ENCODE peak calls at places on chromosomes 13 and 19, in eight cellular contexts. K is ELR; P is left lung; G is iPS-NIHi11; C is mammary epithelial cell; Y is HFF-Myc; O is stimulated activated CD4-positive, alpha-beta T cell treated with anti-CD3 and anti-CD28 coated beads, Interleukin-4, amount 100 ng/mL, for 24 hours; J is T-helper 1 cell. D is an unnamed sample.

GRCh38 chr19:45152504-45153338 is 8.1 kb downstream of the NKPD1 start:
- DNase-seq in K (no peak), P (no peak), G (peak), C (no peak), Y (no peak), O (peak), J (peak), D (no peak)

GRCh38 chr13:30466358-30466714 is 600 bp upstream of the HMGB1 start:
- DNase-seq in K (peak), P (no peak), G (peak), C (no peak), Y (no peak), O (no peak), J (no peak), D (no peak)

GRCh38 chr13:112933649-112934048 is 35.4 kb upstream of the MCF2L start:
- DNase-seq in K (no peak), P (no peak), G (no peak), C (no peak), Y (no peak), O (no peak), J (no peak), D (no peak)

GRCh38 chr19:46634656-46635218 is 1.3 kb downstream of the GNG8 start:
- DNase-seq in K (no peak), P (no peak), G (peak), C (no peak), Y (no peak), O (no peak), J (no peak), D (no peak)

GRCh38 chr19:27892500-27892899 is 1320.5 kb downstream of the UQCRFS1 start:
- DNase-seq in K (no peak), P (no peak), G (no peak), C (no peak), Y (no peak), O (no peak), J (no peak), D (no peak)

GRCh38 chr13:87274209-87274819 is 396.9 kb upstream of the SLITRK5 start:
- DNase-seq in K (peak), P (no peak), G (peak), C (peak), Y (no peak), O (no peak), J (peak), D (no peak)

GRCh38 chr19:54429545-54430227 is 14.4 kb downstream of the TTYH1 start:
- DNase-seq in K (no peak), P (no peak), G (peak), C (no peak), Y (no peak), O (no peak), J (no peak), D (no peak)

GRCh38 chr19:39951686-39952085 is 17.3 kb upstream of the FCGBP start:
- DNase-seq in K (peak), P (no peak), G (no peak), C (peak), Y (no peak), O (no peak), J (no peak), D (no peak)

GRCh38 chr13:25738342-25738771 is 313.5 kb downstream of the SHISA2 start:
- DNase-seq in K (peak), P (no peak), G (no peak), C (peak), Y (no peak), O (no peak), J (no peak), D (no peak)

GRCh38 chr19:48795855-48796142 is 15.0 kb downstream of the BCAT2 start:
- DNase-seq in K (peak), P (no peak), G (no peak), C (no peak), Y (no peak), O (no peak), J (no peak), D (no peak)

GRCh38 chr19:46009530-46010510 is 13.0 kb downstream of the PGLYRP1 start:
- DNase-seq in K (peak), P (peak), G (peak), C (peak), Y (peak), O (peak), J (peak), D (no peak)

GRCh38 chr19:10096615-10096963 is 5.9 kb downstream of the ANGPTL6 start:
- DNase-seq in K (no peak), P (no peak), G (no peak), C (no peak), Y (no peak), O (peak), J (no peak), D (no peak)

GRCh38 chr13:74250738-74251190 is 116.6 kb upstream of the KLF12 start:
- DNase-seq in K (peak), P (no peak), G (no peak), C (peak), Y (no peak), O (no peak), J (no peak), D (no peak)

GRCh38 chr13:33870046-33870668 is 52.2 kb downstream of the RFC3 start:
- DNase-seq in K (no peak), P (no peak), G (peak), C (no peak), Y (no peak), O (no peak), J (no peak), D (no peak)

GRCh38 chr13:27194895-27195764 is 23.5 kb upstream of the USP12 start:
- DNase-seq in K (peak), P (no peak), G (peak), C (peak), Y (peak), O (no peak), J (peak), D (no peak)

GRCh38 chr13:94073006-94073744 is 406.3 kb downstream of the DCT start:
- DNase-seq in K (peak), P (no peak), G (no peak), C (peak), Y (no peak), O (no peak), J (no peak), D (no peak)

GRCh38 chr13:109427148-109427547 is 359.2 kb downstream of the IRS2 start:
- DNase-seq in K (no peak), P (no peak), G (no peak), C (peak), Y (no peak), O (no peak), J (no peak), D (no peak)

GRCh38 chr19:28406237-28406596 is 806.7 kb downstream of the UQCRFS1 start:
- DNase-seq in K (no peak), P (no peak), G (no peak), C (no peak), Y (no peak), O (no peak), J (no peak), D (no peak)

GRCh38 chr19:47032171-47032811 is 12.7 kb downstream of the NPAS1 start:
- DNase-seq in K (peak), P (peak), G (peak), C (peak), Y (no peak), O (peak), J (peak), D (no peak)

GRCh38 chr13:42821437-42821836 is 40.1 kb downstream of the FAM216B start:
- DNase-seq in K (peak), P (no peak), G (no peak), C (no peak), Y (peak), O (no peak), J (no peak), D (no peak)

GRCh38 chr19:11203194-11204075 is 6.1 kb upstream of the KANK2 start:
- DNase-seq in K (peak), P (peak), G (peak), C (peak), Y (no peak), O (peak), J (no peak), D (peak)

GRCh38 chr19:57672466-57672865 is 3.7 kb downstream of the ZSCAN4 start:
- DNase-seq in K (no peak), P (no peak), G (no peak), C (no peak), Y (no peak), O (no peak), J (no peak), D (no peak)

D was measured in cardiac septum.